ENCODE peak calls at places on chromosomes 2 and 18, in five cellular contexts. J, W, O, C and G are unnamed samples.
A peak's percentile ranks its signal among the peaks of the same experiment; 100 is the strongest.

GRCh38 chr2:157662401-157662800 is 33.7 kb upstream of the ACVR1C start:
- DNase-seq in W (no peak), J (peak; percentile 7), C (no peak), O (no peak), G (no peak)

GRCh38 chr2:166126014-166126639 is 1.7 kb downstream of the SCN1A start:
- DNase-seq in W (no peak), O (no peak), C (no peak), J (peak; percentile 74), G (no peak)

GRCh38 chr2:69223759-69224494 is 163.1 kb downstream of the GFPT1 start:
- DNase-seq in J (no peak), W (no peak), O (no peak), C (no peak), G (peak; percentile 41)

GRCh38 chr2:71100195-71100964 is 29.6 kb downstream of the MCEE start:
- DNase-seq in W (peak; percentile 59), O (peak; percentile 19), C (peak; percentile 60), J (peak; percentile 56), G (peak; percentile 72)

GRCh38 chr2:55168221-55169154 is 63.6 kb downstream of the CLHC1 start:
- DNase-seq in W (no peak), O (no peak), J (peak; percentile 78), C (peak; percentile 62), G (peak; percentile 80)

GRCh38 chr2:103809946-103810345 is 1044.0 kb upstream of the POU3F3 start:
- DNase-seq in J (no peak), W (no peak), O (no peak), C (no peak), G (peak; percentile 30)

GRCh38 chr2:80496770-80497169 is 192.2 kb upstream of the LRRTM1 start:
- DNase-seq in W (no peak), O (no peak), C (no peak), J (peak; percentile 77), G (no peak)

GRCh38 chr2:112159454-112159921 is 21.3 kb downstream of the FBLN7 start:
- DNase-seq in O (no peak), J (no peak), C (no peak), W (no peak), G (no peak)

GRCh38 chr2:12177052-12177994 is 430.9 kb downstream of the LPIN1 start:
- DNase-seq in O (no peak), W (no peak), C (peak; percentile 24), J (peak; percentile 30), G (peak; percentile 71)

GRCh38 chr2:33146112-33146511 is 199.4 kb downstream of the LTBP1 start:
- DNase-seq in O (no peak), J (no peak), W (no peak), C (no peak), G (peak; percentile 52)

GRCh38 chr18:58829263-58829662 is 35.4 kb upstream of the ZNF532 start:
- DNase-seq in J (peak; percentile 46), O (no peak), W (no peak), C (no peak), G (no peak)

GRCh38 chr2:230972046-230972445 is 23.9 kb upstream of the SPATA3 start:
- DNase-seq in C (no peak), W (no peak), J (no peak), O (no peak), G (no peak)

GRCh38 chr2:72993147-72993546 is 75.8 kb downstream of the EMX1 start:
- DNase-seq in J (peak; percentile 18), O (no peak), C (peak; percentile 20), W (peak; percentile 49), G (peak; percentile 50)

GRCh38 chr18:2894131-2894840 is 47.5 kb downstream of the EMILIN2 start:
- DNase-seq in C (no peak), O (no peak), W (no peak), J (no peak), G (no peak)

GRCh38 chr2:218813771-218814460 is 17.7 kb downstream of the PRKAG3 start:
- DNase-seq in J (no peak), W (no peak), O (no peak), C (no peak), G (no peak)

GRCh38 chr2:197908940-197909339 is 104.5 kb downstream of the PLCL1 start:
- DNase-seq in J (peak; percentile 82), O (no peak), C (no peak), W (no peak), G (no peak)

GRCh38 chr2:67566292-67566691 is 169.2 kb downstream of the ETAA1 start:
- DNase-seq in C (no peak), W (no peak), O (no peak), J (no peak), G (no peak)

GRCh38 chr2:225022188-225022587 is 20.1 kb downstream of the DOCK10 start:
- DNase-seq in O (no peak), W (no peak), C (no peak), J (no peak), G (no peak)

GRCh38 chr2:236012155-236012554 is 156.0 kb downstream of the GBX2 start:
- DNase-seq in O (no peak), J (no peak), W (no peak), C (no peak), G (no peak)

GRCh38 chr2:236636714-236637485 is 67.3 kb downstream of the ACKR3 start:
- DNase-seq in O (no peak), J (no peak), C (no peak), W (no peak), G (no peak)

GRCh38 chr2:147846382-147847081 is 1.7 kb downstream of the ACVR2A start:
- DNase-seq in C (no peak), O (no peak), W (no peak), J (peak; percentile 10), G (peak; percentile 18)

GRCh38 chr2:24182507-24182906 is 7.7 kb downstream of the FAM228A start:
- DNase-seq in C (no peak), W (no peak), O (no peak), J (no peak), G (no peak)

GRCh38 chr2:236219411-236219810 is 44.8 kb downstream of the ASB18 start:
- DNase-seq in C (no peak), J (no peak), W (no peak), O (no peak), G (no peak)

GRCh38 chr2:162073776-162074578 is at the start of gene DPP4:
- DNase-seq in O (peak; percentile 16), C (peak; percentile 75), J (no peak), W (peak; percentile 69), G (peak; percentile 84)

GRCh38 chr2:28654981-28655322 is 96.7 kb upstream of the PPP1CB start:
- DNase-seq in C (peak; percentile 65), O (no peak), W (no peak), J (peak; percentile 77), G (no peak)

GRCh38 chr18:13563390-13563805 is 163.0 kb downstream of the FAM210A start:
- DNase-seq in J (no peak), C (no peak), W (no peak), O (no peak), G (peak; percentile 82)

GRCh38 chr2:242075163-242075562 is 205.6 kb downstream of the RTP5 start:
- DNase-seq in W (no peak), O (no peak), J (peak; percentile 39), C (peak; percentile 68), G (no peak)

GRCh38 chr2:133452561-133452960 is 115.7 kb downstream of the NCKAP5 start:
- DNase-seq in J (no peak), C (no peak), W (no peak), O (no peak), G (no peak)

GRCh38 chr2:105681927-105682326 is 62.8 kb upstream of the NCK2 start:
- DNase-seq in W (no peak), O (no peak), C (no peak), J (no peak), G (no peak)

GRCh38 chr2:12619975-12620374 is 96.8 kb upstream of the TRIB2 start:
- DNase-seq in O (no peak), W (no peak), C (peak; percentile 41), J (peak; percentile 96), G (no peak)

GRCh38 chr2:200625958-200626363 is 40.1 kb downstream of the AOX1 start:
- DNase-seq in C (no peak), O (no peak), W (no peak), J (peak; percentile 78), G (no peak)

GRCh38 chr2:10820562-10820961 is 8.0 kb upstream of the PDIA6 start:
- DNase-seq in J (no peak), W (no peak), O (no peak), C (no peak), G (no peak)